ENCODE peak calls at places on chromosomes 6 and 20, in eight cellular contexts. A is fibroblast of villous mesenchyme, L is HCT116, Z is astrocyte of the spinal cord, P is body of pancreas, N is cardiac muscle cell, C is trophoblast cell, T is GM12865. V is an unnamed sample.

GRCh38 chr20:9590189-9590588 is 75.8 kb downstream of the LAMP5 start:
- DNase-seq in A (peak; percentile 45), L (no peak), Z (peak; percentile 50), P (no peak), N (peak; percentile 15), C (no peak), T (peak; percentile 35), V (no peak)

GRCh38 chr6:37170273-37171140 is 555 bp downstream of the PIM1 start:
- DNase-seq in A (peak; percentile 34), L (no peak), Z (no peak), P (peak; percentile 58), N (peak; percentile 60), C (peak; percentile 90), T (peak; percentile 68), V (no peak)

GRCh38 chr6:109788687-109789086 is 97.6 kb downstream of the FIG4 start:
- DNase-seq in A (no peak), L (no peak), Z (no peak), P (no peak), N (peak; percentile 50), C (no peak), T (no peak), V (no peak)

GRCh38 chr6:30263734-30264133 is 50.5 kb upstream of the TRIM26 start:
- DNase-seq in A (peak; percentile 55), L (no peak), Z (peak; percentile 38), P (no peak), N (peak; percentile 17), C (peak; percentile 96), T (no peak), V (no peak)

GRCh38 chr20:37680420-37680819 is 13.4 kb upstream of the CTNNBL1 start:
- DNase-seq in A (peak; percentile 33), L (no peak), Z (no peak), P (no peak), N (no peak), C (peak; percentile 61), T (no peak), V (no peak)

GRCh38 chr6:80733645-80734044 is 627.2 kb downstream of the BCKDHB start:
- DNase-seq in A (no peak), L (no peak), Z (peak; percentile 12), P (no peak), N (no peak), C (peak; percentile 50), T (no peak), V (no peak)

GRCh38 chr6:110325197-110325596 is 33.0 kb downstream of the METTL24 start:
- DNase-seq in A (peak; percentile 96), L (no peak), Z (peak; percentile 16), P (peak; percentile 35), N (peak; percentile 81), C (no peak), T (no peak), V (no peak)

GRCh38 chr6:139883776-139884175 is 509.3 kb upstream of the CITED2 start:
- DNase-seq in A (peak; percentile 61), L (no peak), Z (no peak), P (no peak), N (no peak), C (peak; percentile 52), T (no peak), V (no peak)

GRCh38 chr6:44859901-44860410 is 468.2 kb upstream of the RUNX2 start:
- DNase-seq in A (peak; percentile 74), L (no peak), Z (no peak), P (no peak), N (no peak), C (no peak), T (no peak), V (no peak)

GRCh38 chr6:35300848-35301247 is 3.2 kb downstream of the DEF6 start:
- DNase-seq in A (no peak), L (no peak), Z (no peak), P (no peak), N (no peak), C (no peak), T (no peak), V (peak; percentile 75)

GRCh38 chr6:154509421-154510143 is 903 bp downstream of the CNKSR3 start:
- DNase-seq in A (peak; percentile 46), L (no peak), Z (peak; percentile 29), P (peak; percentile 52), N (peak; percentile 41), C (peak; percentile 36), T (no peak), V (no peak)

GRCh38 chr6:20188630-20189075 is 23.6 kb downstream of the MBOAT1 start:
- DNase-seq in A (no peak), L (no peak), Z (no peak), P (no peak), N (no peak), C (peak; percentile 54), T (no peak), V (no peak)

GRCh38 chr20:63322923-63323253 is 29.9 kb downstream of the COL20A1 start:
- DNase-seq in A (no peak), L (no peak), Z (no peak), P (no peak), N (no peak), C (no peak), T (no peak), V (no peak)

GRCh38 chr6:134706806-134707205 is 243.1 kb downstream of the ALDH8A1 start:
- DNase-seq in A (peak; percentile 82), L (no peak), Z (no peak), P (no peak), N (peak; percentile 30), C (peak; percentile 83), T (no peak), V (no peak)

GRCh38 chr6:107670792-107671199 is 153.3 kb downstream of the SCML4 start:
- DNase-seq in A (no peak), L (no peak), Z (no peak), P (peak; percentile 31), N (peak; percentile 77), C (peak; percentile 21), T (peak; percentile 82), V (no peak)

GRCh38 chr6:167314180-167314821 is 10.6 kb upstream of the TTLL2 start:
- DNase-seq in A (no peak), L (no peak), Z (no peak), P (no peak), N (no peak), C (no peak), T (no peak), V (no peak)
- H3K4me3 ChIP-seq in A (no peak overlapping the region), L (no peak overlapping the region), Z (no peak overlapping the region), P (no peak overlapping the region), N (no peak overlapping the region), C (no peak overlapping the region), T (no peak overlapping the region), V (no peak overlapping the region)

GRCh38 chr6:8059129-8059528 is 5.1 kb downstream of the BLOC1S5 start:
- DNase-seq in A (peak; percentile 53), L (no peak), Z (peak; percentile 67), P (no peak), N (peak; percentile 60), C (peak; percentile 25), T (peak; percentile 33), V (no peak)

GRCh38 chr6:8057793-8058192 is 6.4 kb downstream of the BLOC1S5 start:
- DNase-seq in A (no peak), L (no peak), Z (no peak), P (no peak), N (no peak), C (no peak), T (no peak), V (no peak)

GRCh38 chr6:8060346-8060745 is 3.8 kb downstream of the BLOC1S5 start:
- DNase-seq in A (no peak), L (no peak), Z (no peak), P (no peak), N (no peak), C (peak; percentile 83), T (no peak), V (no peak)

GRCh38 chr6:8054276-8054675 is 9.9 kb downstream of the BLOC1S5 start:
- DNase-seq in A (no peak), L (no peak), Z (no peak), P (no peak), N (peak; percentile 27), C (no peak), T (no peak), V (no peak)

DNA sequence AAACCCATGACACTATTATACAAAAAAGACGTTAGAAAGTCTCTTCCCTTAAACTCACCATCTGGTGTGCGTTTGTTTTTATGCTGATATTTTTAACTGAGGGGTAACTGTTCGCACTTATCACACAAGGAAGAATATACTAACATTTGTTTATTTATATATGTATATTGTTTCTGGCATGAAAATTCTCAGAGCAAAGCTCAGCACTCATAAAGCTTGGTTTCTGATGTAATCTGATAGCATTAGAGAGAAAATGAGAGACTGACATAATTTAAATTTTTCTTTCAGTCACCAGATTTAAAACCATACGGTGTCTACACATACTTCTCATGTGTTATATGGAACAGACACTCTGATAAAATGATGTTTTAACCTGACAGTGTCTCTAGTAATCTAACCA is 6.9 kb downstream of the BLOC1S5 start:
- DNase-seq in A (no peak), L (no peak), Z (no peak), P (no peak), N (no peak), C (no peak), T (no peak), V (no peak)
- H3K4me3 ChIP-seq in A (no peak overlapping the region), L (no peak overlapping the region), Z (no peak overlapping the region), P (no peak overlapping the region), N (no peak overlapping the region), C (no peak overlapping the region), T (no peak overlapping the region), V (no peak overlapping the region)

DNA sequence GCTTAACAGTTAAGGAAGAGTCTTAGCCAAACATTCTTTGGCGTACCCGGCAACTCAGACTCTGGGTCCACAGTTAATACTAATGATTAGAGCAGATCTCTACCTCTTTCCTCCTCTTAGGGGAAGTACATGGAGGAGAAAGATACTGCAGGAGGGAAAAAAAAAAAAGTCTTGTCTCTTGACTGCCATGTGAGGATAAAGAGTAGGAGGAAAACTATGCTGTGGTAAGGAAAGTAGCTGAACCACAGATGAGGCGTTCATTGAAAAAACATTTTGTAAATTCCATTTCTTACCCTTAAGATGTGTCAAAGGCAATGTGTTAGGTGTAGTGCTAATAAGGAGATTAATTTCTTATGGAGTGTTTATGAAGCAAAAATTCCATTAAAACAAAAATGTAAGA is 43.9 kb upstream of the MARCKS start:
- DNase-seq in A (peak; percentile 42), L (no peak), Z (peak; percentile 87), P (no peak), N (peak; percentile 78), C (no peak), T (no peak), V (no peak)
- H3K4me3 ChIP-seq in A (no peak overlapping the region), L (no peak overlapping the region), Z (no peak overlapping the region), P (no peak overlapping the region), N (no peak overlapping the region), C (no peak overlapping the region), T (no peak overlapping the region), V (no peak overlapping the region)

GRCh38 chr20:49918446-49918845 is 3.1 kb upstream of the SPATA2 start:
- DNase-seq in A (no peak), L (no peak), Z (no peak), P (no peak), N (no peak), C (no peak), T (no peak), V (no peak)

GRCh38 chr20:49915118-49915379 is 280 bp downstream of the SPATA2 start:
- DNase-seq in A (no peak), L (no peak), Z (no peak), P (no peak), N (no peak), C (no peak), T (no peak), V (no peak)

GRCh38 chr20:49915380-49916145 is at the start of gene SPATA2:
- DNase-seq in A (peak; percentile 97), L (peak; percentile 90), Z (peak; percentile 95), P (peak; percentile 97), N (peak; percentile 97), C (peak; percentile 98), T (peak; percentile 97), V (peak; percentile 81)

GRCh38 chr20:49916146-49917002 is 1.0 kb upstream of the SPATA2 start:
- DNase-seq in A (peak; percentile 55), L (no peak), Z (no peak), P (peak; percentile 68), N (no peak), C (peak; percentile 93), T (peak; percentile 82), V (no peak)

GRCh38 chr20:49919009-49919408 is 3.7 kb upstream of the SPATA2 start:
- DNase-seq in A (no peak), L (no peak), Z (no peak), P (no peak), N (no peak), C (no peak), T (no peak), V (no peak)
- H3K4me3 ChIP-seq in A (no peak overlapping the region), L (no peak overlapping the region), Z (no peak overlapping the region), P (no peak overlapping the region), N (no peak overlapping the region), C (no peak overlapping the region), T (no peak overlapping the region), V (no peak overlapping the region)

V was measured in Jurkat, Clone E6-1.